ENCODE peak calls at places on chromosomes 12 and 14, in four cellular contexts. I is KBM-7, Z is astrocyte of the cerebellum, H is non-pigmented ciliary epithelial cell. A is an unnamed sample.

GRCh38 chr14:67487937-67488893 is at the start of gene TMEM229B:
- DNase-seq in I (peak), Z (no peak), H (no peak), A (no peak)

GRCh38 chr14:72745991-72746980 is 147.6 kb downstream of the DPF3 start:
- DNase-seq in I (no peak), Z (peak), H (peak), A (peak)

GRCh38 chr12:19234991-19235876 is 105.7 kb downstream of the PLEKHA5 start:
- DNase-seq in I (no peak), Z (no peak), H (no peak), A (peak)

GRCh38 chr12:8018666-8019581 is 13.6 kb upstream of the FOXJ2 start:
- DNase-seq in I (peak), Z (no peak), H (no peak), A (no peak)

GRCh38 chr14:92586966-92587365 is 73.4 kb downstream of the RIN3 start:
- DNase-seq in I (no peak), Z (no peak), H (no peak), A (no peak)

GRCh38 chr12:5402009-5402408 is 29.9 kb upstream of the NTF3 start:
- DNase-seq in I (peak), Z (no peak), H (no peak), A (no peak)

GRCh38 chr12:122199484-122200355 is 3.8 kb upstream of the B3GNT4 start:
- DNase-seq in I (no peak), Z (no peak), H (no peak), A (no peak)

GRCh38 chr12:2376855-2377657 is 324.3 kb downstream of the CACNA1C start:
- DNase-seq in I (no peak), Z (no peak), H (no peak), A (no peak)

GRCh38 chr14:101444116-101444515 is 117.2 kb upstream of the DIO3 start:
- DNase-seq in I (no peak), Z (no peak), H (no peak), A (no peak)

GRCh38 chr12:91139981-91140659 is 28.8 kb upstream of the LUM start:
- DNase-seq in I (no peak), Z (peak), H (peak), A (peak)

GRCh38 chr14:94203473-94204210 is 29.5 kb downstream of the PPP4R4 start:
- DNase-seq in I (no peak), Z (no peak), H (no peak), A (peak)

GRCh38 chr12:6795088-6795487 is 5.8 kb downstream of the CD4 start:
- DNase-seq in I (no peak), Z (no peak), H (no peak), A (no peak)

GRCh38 chr12:130559806-130560205 is 156.3 kb downstream of the RIMBP2 start:
- DNase-seq in I (no peak), Z (no peak), H (no peak), A (no peak)

GRCh38 chr14:61621444-61621843 is 73.9 kb upstream of the HIF1A start:
- DNase-seq in I (no peak), Z (no peak), H (no peak), A (no peak)

GRCh38 chr12:6751767-6752166 is 1.2 kb downstream of the MLF2 start:
- DNase-seq in I (no peak), Z (no peak), H (no peak), A (no peak)

A was measured in adipocyte.